ENCODE peak calls at places on chromosome 5, in nine cellular contexts. E is PC-3; A is ovary; T is CD8-positive, alpha-beta T cell; Y is K562; B is stomach; N is dorsolateral prefrontal cortex; M is heart right ventricle; R is endodermal cell. L is an unnamed sample.

GRCh38 chr5:135304352-135305221 is 94.4 kb downstream of the MACROH2A1 start:
- DNase-seq in E (no peak), A (no peak), T (no peak), Y (peak), B (no peak), N (no peak), M (no peak), R (peak), L (peak)

GRCh38 chr5:18772475-18772874 is 1138.2 kb downstream of the TAF11L14 start:
- DNase-seq in E (peak), A (no peak), T (no peak), Y (no peak), B (no peak), N (no peak), M (no peak), R (peak), L (no peak)

GRCh38 chr5:9766581-9766980 is 136.4 kb upstream of the TAS2R1 start:
- DNase-seq in E (peak), A (no peak), T (no peak), Y (no peak), B (no peak), N (no peak), M (no peak), R (no peak), L (no peak)

GRCh38 chr5:41770799-41771198 is 99.4 kb downstream of the OXCT1 start:
- DNase-seq in E (no peak), A (no peak), T (no peak), Y (no peak), B (no peak), N (no peak), M (no peak), R (no peak), L (no peak)

GRCh38 chr5:59597690-59598546 is 295.6 kb downstream of the PDE4D start:
- DNase-seq in E (no peak), A (no peak), T (no peak), Y (no peak), B (no peak), N (no peak), M (no peak), R (no peak), L (no peak)

GRCh38 chr5:98031496-98031895 is 742.0 kb upstream of the RGMB start:
- DNase-seq in E (peak), A (no peak), T (no peak), Y (no peak), B (no peak), N (no peak), M (no peak), R (no peak), L (no peak)

GRCh38 chr5:38695021-38695961 is 138.8 kb upstream of the LIFR start:
- DNase-seq in E (no peak), A (no peak), T (no peak), Y (no peak), B (no peak), N (no peak), M (no peak), R (no peak), L (no peak)

GRCh38 chr5:91312698-91313097 is 70.4 kb downstream of the ARRDC3 start:
- DNase-seq in E (no peak), A (no peak), T (no peak), Y (no peak), B (no peak), N (no peak), M (no peak), R (no peak), L (no peak)

GRCh38 chr5:62475072-62475471 is 62.5 kb downstream of the IPO11 start:
- DNase-seq in E (peak), A (no peak), T (no peak), Y (no peak), B (no peak), N (no peak), M (no peak), R (no peak), L (peak)

GRCh38 chr5:65926276-65926761 is at the start of gene ERBIN:
- DNase-seq in E (peak), A (peak), T (peak), Y (peak), B (peak), N (peak), M (peak), R (no peak), L (peak)

GRCh38 chr5:61322738-61323429 is 9.2 kb upstream of the ZSWIM6 start:
- DNase-seq in E (peak), A (no peak), T (no peak), Y (no peak), B (peak), N (no peak), M (no peak), R (no peak), L (peak)

GRCh38 chr5:11504794-11505193 is 399.5 kb downstream of the CTNND2 start:
- DNase-seq in E (peak), A (no peak), T (no peak), Y (no peak), B (no peak), N (no peak), M (no peak), R (peak), L (peak)

GRCh38 chr5:98768160-98769005 is 5.1 kb upstream of the RGMB start:
- DNase-seq in E (peak), A (peak), T (no peak), Y (peak), B (peak), N (peak), M (no peak), R (peak), L (no peak)

GRCh38 chr5:171913987-171914273 is 92.5 kb downstream of the FBXW11 start:
- DNase-seq in E (no peak), A (no peak), T (no peak), Y (no peak), B (no peak), N (no peak), M (no peak), R (no peak), L (no peak)

GRCh38 chr5:9562101-9562500 is 16.2 kb upstream of the SEMA5A start:
- DNase-seq in E (peak), A (no peak), T (no peak), Y (no peak), B (no peak), N (no peak), M (no peak), R (peak), L (no peak)

GRCh38 chr5:139708877-139709586 is 60.9 kb downstream of the CXXC5 start:
- DNase-seq in E (no peak), A (no peak), T (no peak), Y (peak), B (peak), N (peak), M (peak), R (peak), L (peak)

GRCh38 chr5:16695779-16696178 is 79.0 kb upstream of the RETREG1 start:
- DNase-seq in E (no peak), A (no peak), T (no peak), Y (no peak), B (no peak), N (no peak), M (no peak), R (no peak), L (no peak)

GRCh38 chr5:91225848-91226686 is 157.1 kb downstream of the ARRDC3 start:
- DNase-seq in E (peak), A (no peak), T (peak), Y (no peak), B (peak), N (no peak), M (no peak), R (peak), L (peak)

GRCh38 chr5:52915176-52915875 is 73.8 kb upstream of the ITGA2 start:
- DNase-seq in E (peak), A (peak), T (peak), Y (peak), B (peak), N (no peak), M (peak), R (peak), L (no peak)

DNA sequence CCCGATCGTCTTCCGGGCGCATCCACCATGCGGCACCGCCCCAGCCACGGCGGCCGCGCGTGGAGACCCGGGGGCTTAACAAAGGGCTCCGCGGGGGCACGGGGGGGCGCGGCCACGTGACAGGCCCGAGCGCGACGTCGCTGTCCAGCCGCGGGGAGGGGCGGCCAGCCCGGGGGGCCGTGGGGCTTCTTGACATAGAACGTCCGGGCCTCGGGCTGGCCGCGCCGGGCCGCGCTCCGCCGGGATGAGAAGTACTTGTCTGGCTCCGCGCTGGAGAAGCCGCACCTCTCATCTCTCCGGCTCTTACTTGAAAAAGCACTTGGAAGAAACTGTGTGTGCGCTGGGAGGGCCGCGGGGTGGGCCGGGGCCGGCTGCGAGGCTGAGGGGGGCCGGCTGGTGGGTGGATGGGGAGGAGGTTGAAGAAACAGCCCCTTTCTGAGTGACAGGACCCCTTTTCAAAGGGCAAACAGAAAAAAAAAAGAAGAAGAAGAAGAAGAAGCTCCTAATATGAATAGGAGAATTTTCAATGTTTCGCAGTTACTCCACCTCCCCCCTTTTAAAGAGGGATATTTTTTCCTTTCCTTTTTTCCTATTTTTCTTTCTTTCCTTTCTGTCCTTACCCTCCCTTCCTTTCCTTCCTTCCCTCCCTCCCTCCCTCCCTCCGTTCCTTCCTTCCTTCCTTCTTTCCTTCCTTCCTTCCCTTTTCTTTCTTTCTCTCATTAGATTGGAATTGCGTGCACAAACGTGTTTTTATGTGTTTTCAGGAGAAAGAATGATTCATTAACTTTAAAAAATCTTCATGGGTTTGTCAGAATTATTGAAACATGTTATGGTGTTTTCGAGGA is 21.3 kb downstream of the NR2F1 start:
- DNase-seq in E (no peak), A (no peak), T (no peak), Y (no peak), B (no peak), N (peak), M (no peak), R (peak), L (peak)
- H3K4me3 ChIP-seq in E (no peak), A (peak), T (no peak), Y (no peak), B (peak), N (peak), M (no peak), R (no peak), L (peak)

GRCh38 chr5:147483197-147483790 is 26.6 kb downstream of the DPYSL3 start:
- DNase-seq in E (peak), A (no peak), T (no peak), Y (no peak), B (no peak), N (no peak), M (no peak), R (no peak), L (no peak)

GRCh38 chr5:147485046-147485445 is 24.8 kb downstream of the DPYSL3 start:
- DNase-seq in E (no peak), A (no peak), T (no peak), Y (no peak), B (no peak), N (no peak), M (no peak), R (no peak), L (no peak)

GRCh38 chr5:147484708-147485020 is 25.2 kb downstream of the DPYSL3 start:
- DNase-seq in E (no peak), A (no peak), T (no peak), Y (no peak), B (no peak), N (no peak), M (no peak), R (no peak), L (no peak)

GRCh38 chr5:147482426-147483196 is 27.3 kb downstream of the DPYSL3 start:
- DNase-seq in E (no peak), A (no peak), T (no peak), Y (no peak), B (no peak), N (no peak), M (no peak), R (no peak), L (no peak)

DNA sequence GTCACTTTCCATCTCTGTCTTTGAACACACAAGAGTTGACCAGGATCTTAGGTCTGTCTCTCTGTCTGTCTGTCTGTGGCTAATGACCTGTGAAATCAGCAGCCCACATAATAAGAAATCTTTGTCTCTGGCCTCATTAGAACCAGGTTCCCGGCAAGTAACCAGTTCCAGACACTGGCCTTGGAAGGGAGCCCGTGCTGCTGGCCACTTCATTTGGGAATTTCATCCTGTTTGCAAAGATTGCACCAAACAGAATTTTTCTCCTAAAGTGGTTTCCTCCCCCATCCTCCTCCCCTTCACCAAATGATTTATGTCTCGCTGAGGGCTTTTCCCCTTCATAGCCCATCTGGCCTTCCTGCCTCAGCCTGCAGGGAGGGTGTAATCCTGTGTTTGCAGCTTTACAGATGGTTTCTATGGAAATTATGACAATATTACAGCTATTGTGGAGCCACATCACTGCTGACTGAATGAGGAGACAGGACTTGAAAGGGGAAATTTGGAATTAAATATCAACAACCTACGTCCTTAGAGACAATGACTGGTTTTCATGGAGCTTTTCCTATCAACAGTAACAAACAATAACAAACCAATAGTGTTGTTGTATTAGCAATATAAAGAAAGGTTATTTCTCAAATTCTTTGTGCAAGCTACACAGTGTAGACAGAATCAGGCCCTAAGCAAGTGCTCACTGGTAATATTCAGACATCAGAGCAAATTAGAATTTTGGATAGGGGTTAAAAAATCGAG is 25.7 kb downstream of the DPYSL3 start:
- DNase-seq in E (no peak), A (peak), T (no peak), Y (no peak), B (no peak), N (no peak), M (peak), R (no peak), L (peak)
- H3K4me3 ChIP-seq in E (no peak), A (no peak), T (no peak), Y (no peak), B (no peak), N (no peak), M (no peak), R (no peak), L (no peak)

GRCh38 chr5:159310492-159310891 is 19.8 kb downstream of the IL12B start:
- DNase-seq in E (peak), A (peak), T (peak), Y (no peak), B (peak), N (peak), M (no peak), R (peak), L (no peak)
- H3K4me3 ChIP-seq in E (peak), A (no peak), T (peak), Y (no peak), B (peak), N (peak), M (no peak), R (peak), L (no peak)

GRCh38 chr5:73644385-73644963 is 18.5 kb downstream of the ARHGEF28 start:
- DNase-seq in E (no peak), A (no peak), T (no peak), Y (no peak), B (no peak), N (no peak), M (no peak), R (no peak), L (no peak)

GRCh38 chr5:73638344-73639095 is 12.5 kb downstream of the ARHGEF28 start:
- DNase-seq in E (peak), A (no peak), T (no peak), Y (no peak), B (no peak), N (no peak), M (no peak), R (no peak), L (no peak)

GRCh38 chr5:73640861-73641320 is 14.9 kb downstream of the ARHGEF28 start:
- DNase-seq in E (no peak), A (no peak), T (no peak), Y (no peak), B (no peak), N (no peak), M (no peak), R (no peak), L (no peak)

GRCh38 chr5:73642296-73642695 is 16.3 kb downstream of the ARHGEF28 start:
- DNase-seq in E (no peak), A (no peak), T (no peak), Y (no peak), B (no peak), N (no peak), M (no peak), R (no peak), L (no peak)

DNA sequence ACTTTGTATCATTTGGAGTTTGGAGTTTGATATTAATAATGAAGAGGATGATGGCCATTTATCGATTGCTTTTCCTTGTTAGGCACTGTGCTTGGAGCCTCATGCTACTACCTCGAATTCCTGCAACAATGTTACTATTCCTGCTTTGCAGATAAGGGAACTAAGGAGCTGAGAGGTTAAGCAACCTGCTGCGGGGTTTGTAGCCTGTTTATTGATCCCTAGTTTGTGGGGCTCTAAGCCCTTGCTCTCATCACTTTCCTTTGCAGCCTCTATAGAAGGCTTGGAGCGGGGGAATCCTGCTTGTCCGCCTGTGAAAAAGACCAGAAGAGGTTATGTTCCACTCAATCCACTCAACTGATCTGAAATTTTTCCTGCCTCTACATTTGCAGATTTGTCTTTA is 15.8 kb downstream of the ARHGEF28 start:
- DNase-seq in E (no peak), A (no peak), T (no peak), Y (no peak), B (no peak), N (no peak), M (no peak), R (no peak), L (no peak)
- H3K4me3 ChIP-seq in E (no peak), A (no peak), T (no peak), Y (no peak), B (no peak), N (no peak), M (no peak), R (no peak), L (no peak)

GRCh38 chr5:151251621-151252020 is 1.4 kb upstream of the GM2A start:
- DNase-seq in E (no peak), A (no peak), T (no peak), Y (no peak), B (no peak), N (no peak), M (no peak), R (no peak), L (no peak)

GRCh38 chr5:151252762-151253603 is at the start of gene GM2A:
- DNase-seq in E (peak), A (peak), T (peak), Y (peak), B (peak), N (peak), M (peak), R (peak), L (peak)

GRCh38 chr5:151249280-151249679 is 3.7 kb upstream of the GM2A start:
- DNase-seq in E (no peak), A (no peak), T (no peak), Y (no peak), B (no peak), N (no peak), M (no peak), R (no peak), L (no peak)

GRCh38 chr5:151250346-151251000 is 2.5 kb upstream of the GM2A start:
- DNase-seq in E (no peak), A (no peak), T (no peak), Y (no peak), B (no peak), N (no peak), M (no peak), R (peak), L (no peak)

GRCh38 chr5:151251001-151251551 is 1.9 kb upstream of the GM2A start:
- DNase-seq in E (no peak), A (no peak), T (no peak), Y (no peak), B (no peak), N (no peak), M (no peak), R (no peak), L (no peak)
- H3K4me3 ChIP-seq in E (no peak), A (no peak), T (no peak), Y (no peak), B (no peak), N (no peak), M (no peak), R (no peak), L (no peak)

DNA sequence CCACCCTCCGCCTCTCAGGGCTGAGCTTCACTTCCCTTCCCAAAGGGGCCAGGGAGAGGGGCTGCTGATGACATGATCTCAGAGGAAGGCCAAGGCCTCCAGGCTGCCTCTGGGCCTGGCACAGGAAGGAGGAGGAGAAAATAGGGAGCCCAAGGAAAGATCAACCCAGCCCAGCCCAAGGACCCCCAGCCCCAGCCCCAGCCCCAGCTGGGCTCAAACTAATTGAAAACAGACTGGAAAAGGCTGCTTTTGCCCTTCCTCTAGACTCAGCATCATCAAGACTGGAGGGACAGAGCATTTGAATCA is 18.3 kb upstream of the KCNIP1 start:
- DNase-seq in E (no peak), A (no peak), T (no peak), Y (no peak), B (no peak), N (no peak), M (no peak), R (peak), L (no peak)
- H3K4me3 ChIP-seq in E (no peak), A (no peak), T (no peak), Y (no peak), B (no peak), N (no peak), M (no peak), R (no peak), L (no peak)

GRCh38 chr5:178530526-178530925 is 59.7 kb downstream of the COL23A1 start:
- DNase-seq in E (peak), A (no peak), T (no peak), Y (no peak), B (no peak), N (no peak), M (no peak), R (no peak), L (no peak)

GRCh38 chr5:178525906-178526732 is 64.1 kb downstream of the COL23A1 start:
- DNase-seq in E (peak), A (no peak), T (no peak), Y (no peak), B (no peak), N (no peak), M (no peak), R (no peak), L (no peak)

GRCh38 chr5:178526796-178527457 is 63.3 kb downstream of the COL23A1 start:
- DNase-seq in E (no peak), A (no peak), T (no peak), Y (no peak), B (no peak), N (no peak), M (no peak), R (peak), L (no peak)

GRCh38 chr5:178529080-178529479 is 61.1 kb downstream of the COL23A1 start:
- DNase-seq in E (no peak), A (no peak), T (no peak), Y (no peak), B (no peak), N (no peak), M (no peak), R (no peak), L (no peak)

GRCh38 chr5:178527458-178528307 is 62.5 kb downstream of the COL23A1 start:
- DNase-seq in E (no peak), A (no peak), T (no peak), Y (no peak), B (no peak), N (no peak), M (peak), R (no peak), L (peak)
- H3K4me3 ChIP-seq in E (no peak), A (no peak), T (no peak), Y (no peak), B (no peak), N (no peak), M (no peak), R (no peak), L (no peak)

L was measured in right cardiac atrium.